ENCODE peak calls at places on chromosomes 4 and X, in four cellular contexts. B is H9, M is mesendoderm, S is H1. Q is an unnamed sample.

GRCh38 chr4:41268024-41268423 is 11.3 kb downstream of the UCHL1 start:
- DNase-seq in S (no peak), M (no peak), B (no peak), Q (no peak)

GRCh38 chr4:127856485-127857447 is 23.9 kb upstream of the PLK4 start:
- DNase-seq in S (no peak), B (no peak), M (peak), Q (peak)

GRCh38 chrX:37906357-37906756 is 59.0 kb upstream of the DYNLT3 start:
- DNase-seq in B (no peak), M (peak), S (no peak), Q (no peak)

GRCh38 chr4:100289980-100290379 is 99.7 kb upstream of the DDIT4L start:
- DNase-seq in M (no peak), S (no peak), B (no peak), Q (no peak)

GRCh38 chrX:1239681-1240142 is 27.3 kb upstream of the CRLF2 start:
- DNase-seq in S (no peak), M (no peak), B (no peak), Q (no peak)

GRCh38 chrX:44643723-44644122 is 101.1 kb upstream of the FUNDC1 start:
- DNase-seq in M (no peak), B (no peak), S (no peak), Q (no peak)

GRCh38 chr4:43274376-43274775 is 381.9 kb downstream of the GRXCR1 start:
- DNase-seq in B (no peak), M (no peak), S (no peak), Q (no peak)

GRCh38 chr4:111689214-111689613 is 456.0 kb upstream of the FAM241A start:
- DNase-seq in S (no peak), M (no peak), B (no peak), Q (peak)

GRCh38 chr4:153409412-153409811 is 56.7 kb upstream of the TMEM131L start:
- DNase-seq in M (no peak), B (no peak), S (no peak), Q (peak)

GRCh38 chr4:161498155-161498554 is 665.6 kb downstream of the FSTL5 start:
- DNase-seq in M (no peak), S (no peak), B (no peak), Q (no peak)

GRCh38 chr4:78131403-78131802 is 74.3 kb downstream of the FRAS1 start:
- DNase-seq in M (no peak), S (no peak), B (no peak), Q (no peak)

GRCh38 chrX:23752740-23753435 is 9.8 kb upstream of the ACOT9 start:
- DNase-seq in B (no peak), S (no peak), M (no peak), Q (peak)

GRCh38 chr4:118716304-118716703 is 31.1 kb downstream of the METTL14 start:
- DNase-seq in M (no peak), B (no peak), S (no peak), Q (no peak)

GRCh38 chr4:76905521-76905920 is 7.6 kb upstream of the SOWAHB start:
- DNase-seq in M (no peak), B (no peak), S (no peak), Q (peak)

GRCh38 chr4:143185253-143186107 is 763 bp downstream of the USP38 start:
- DNase-seq in S (no peak), M (peak), B (peak), Q (peak)

GRCh38 chrX:29992083-29992482 is 223.3 kb upstream of the MAGEB2 start:
- DNase-seq in B (no peak), M (no peak), S (no peak), Q (no peak)

GRCh38 chr4:80781436-80781835 is 249.1 kb upstream of the BMP3 start:
- DNase-seq in M (no peak), S (no peak), B (no peak), Q (no peak)

GRCh38 chr4:11105715-11106114 is 323.0 kb downstream of the HS3ST1 start:
- DNase-seq in B (no peak), S (no peak), M (no peak), Q (no peak)

GRCh38 chr4:79049840-79050520 is 110.7 kb upstream of the PAQR3 start:
- DNase-seq in S (no peak), B (no peak), M (no peak), Q (no peak)

GRCh38 chrX:78759081-78759480 is 11.6 kb downstream of the LPAR4 start:
- DNase-seq in B (no peak), S (no peak), M (no peak), Q (no peak)

GRCh38 chr4:82371398-82371972 is 2.3 kb downstream of the HNRNPD start:
- DNase-seq in B (no peak), M (no peak), S (no peak), Q (peak)

GRCh38 chr4:67371563-67371962 is 173.7 kb downstream of the CENPC start:
- DNase-seq in B (no peak), S (no peak), M (no peak), Q (no peak)

GRCh38 chrX:148811236-148811635 is 310.8 kb downstream of the AFF2 start:
- DNase-seq in S (no peak), B (no peak), M (no peak), Q (peak)

GRCh38 chrX:148813422-148813821 is 313.0 kb downstream of the AFF2 start:
- DNase-seq in B (no peak), M (no peak), S (no peak), Q (no peak)

GRCh38 chrX:148806145-148806868 is 305.9 kb downstream of the AFF2 start:
- DNase-seq in S (no peak), B (no peak), M (no peak), Q (no peak)

GRCh38 chrX:148804579-148804978 is 304.2 kb downstream of the AFF2 start:
- DNase-seq in M (no peak), B (no peak), S (no peak), Q (no peak)

DNA sequence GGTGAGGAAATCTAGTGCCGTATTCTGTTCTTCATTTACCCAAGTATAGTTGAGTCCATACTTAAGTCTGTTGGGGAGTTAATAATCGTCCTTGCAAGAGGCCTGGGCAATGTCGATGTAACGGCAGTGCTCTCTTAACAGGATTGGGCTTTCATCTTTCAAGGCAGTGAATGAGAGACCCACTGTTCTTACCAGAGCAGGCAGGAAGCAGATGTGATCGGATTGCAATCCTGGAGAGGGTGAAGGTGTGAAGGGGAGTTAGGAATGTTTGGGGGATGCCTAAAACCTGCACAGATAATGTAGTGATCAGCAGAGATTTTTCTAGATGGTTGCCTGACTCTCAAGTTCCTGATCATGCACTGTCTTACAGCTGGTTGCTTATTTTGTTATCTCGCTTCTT is 308.4 kb downstream of the AFF2 start:
- DNase-seq in B (no peak), S (no peak), M (peak), Q (no peak)
- H3K56ac ChIP-seq in B (no peak), S (no peak), M (no peak), Q (no peak)

GRCh38 chr4:110354460-110354859 is 121.5 kb upstream of the ENPEP start:
- DNase-seq in B (no peak), M (no peak), S (no peak), Q (no peak)
- H3K56ac ChIP-seq in B (no peak), M (no peak), S (no peak), Q (no peak)

DNA sequence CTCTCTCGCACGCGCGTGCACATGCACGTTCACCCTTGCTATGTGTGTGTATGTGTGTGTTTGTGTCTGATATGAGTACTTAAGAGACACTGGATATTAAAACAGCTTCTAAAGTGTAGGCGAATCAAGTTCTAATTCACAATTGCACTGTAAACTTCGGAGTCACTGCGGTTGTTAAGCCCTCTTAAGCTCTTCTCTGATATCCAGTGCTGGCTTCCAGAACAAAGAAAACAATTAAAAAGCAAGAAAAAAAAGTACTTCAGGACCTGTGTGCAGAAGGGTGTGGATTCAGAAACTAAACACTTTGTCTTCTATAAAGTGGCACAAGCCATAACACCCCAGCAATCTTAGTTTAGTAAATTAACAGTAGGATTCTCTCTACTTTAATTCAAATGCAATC is 300.2 kb downstream of the PCDH7 start:
- DNase-seq in S (no peak), M (no peak), B (no peak), Q (no peak)
- H3K56ac ChIP-seq in S (no peak), M (no peak), B (no peak), Q (no peak)

GRCh38 chr4:164888096-164888495 is 11.1 kb downstream of the APELA start:
- DNase-seq in M (no peak), B (no peak), S (no peak), Q (no peak)

GRCh38 chr4:164894725-164895124 is 17.7 kb downstream of the APELA start:
- DNase-seq in S (no peak), M (no peak), B (no peak), Q (no peak)

GRCh38 chr4:164892018-164892417 is 15.0 kb downstream of the APELA start:
- DNase-seq in S (no peak), B (no peak), M (no peak), Q (no peak)

DNA sequence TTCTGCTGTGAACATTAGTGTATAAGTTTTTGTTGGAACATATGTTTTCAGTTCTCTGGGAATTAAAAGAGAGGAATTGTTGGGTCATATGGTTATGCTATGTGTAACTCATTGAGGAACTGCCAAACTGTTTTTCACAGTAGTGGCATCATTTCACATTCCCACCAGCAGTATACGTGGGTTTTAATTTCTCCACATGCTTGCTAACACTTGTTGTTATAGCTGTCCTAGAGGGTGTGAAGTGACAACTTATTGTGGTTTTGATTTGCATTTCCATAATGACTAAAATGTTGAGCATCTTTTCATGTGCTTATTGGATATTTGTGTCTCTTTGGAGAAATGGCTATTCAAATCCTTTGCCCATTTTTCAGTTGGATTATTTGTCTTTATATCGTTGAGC is 13.7 kb downstream of the APELA start:
- DNase-seq in B (no peak), S (no peak), M (no peak), Q (no peak)
- H3K56ac ChIP-seq in B (no peak), S (no peak), M (no peak), Q (no peak)

GRCh38 chrX:24983931-24984330 is 31.8 kb downstream of the ARX start:
- DNase-seq in S (no peak), M (no peak), B (no peak), Q (no peak)

GRCh38 chrX:24982306-24982965 is 33.3 kb downstream of the ARX start:
- DNase-seq in B (no peak), M (no peak), S (no peak), Q (peak)

GRCh38 chrX:24981030-24981429 is 34.7 kb downstream of the ARX start:
- DNase-seq in B (no peak), M (no peak), S (no peak), Q (no peak)

GRCh38 chrX:24979081-24979480 is 36.7 kb downstream of the ARX start:
- DNase-seq in M (no peak), B (no peak), S (no peak), Q (peak)
- H3K56ac ChIP-seq in M (no peak), B (no peak), S (no peak), Q (no peak)

GRCh38 chrX:7640392-7640791 is 202.6 kb upstream of the VCX start:
- DNase-seq in B (no peak), M (no peak), S (no peak), Q (no peak)

GRCh38 chrX:7641141-7641540 is 201.8 kb upstream of the VCX start:
- DNase-seq in M (no peak), S (no peak), B (no peak), Q (no peak)

GRCh38 chrX:7638053-7638452 is 204.9 kb upstream of the VCX start:
- DNase-seq in B (no peak), M (peak), S (no peak), Q (no peak)
- H3K56ac ChIP-seq in B (no peak), M (no peak), S (no peak), Q (no peak)

DNA sequence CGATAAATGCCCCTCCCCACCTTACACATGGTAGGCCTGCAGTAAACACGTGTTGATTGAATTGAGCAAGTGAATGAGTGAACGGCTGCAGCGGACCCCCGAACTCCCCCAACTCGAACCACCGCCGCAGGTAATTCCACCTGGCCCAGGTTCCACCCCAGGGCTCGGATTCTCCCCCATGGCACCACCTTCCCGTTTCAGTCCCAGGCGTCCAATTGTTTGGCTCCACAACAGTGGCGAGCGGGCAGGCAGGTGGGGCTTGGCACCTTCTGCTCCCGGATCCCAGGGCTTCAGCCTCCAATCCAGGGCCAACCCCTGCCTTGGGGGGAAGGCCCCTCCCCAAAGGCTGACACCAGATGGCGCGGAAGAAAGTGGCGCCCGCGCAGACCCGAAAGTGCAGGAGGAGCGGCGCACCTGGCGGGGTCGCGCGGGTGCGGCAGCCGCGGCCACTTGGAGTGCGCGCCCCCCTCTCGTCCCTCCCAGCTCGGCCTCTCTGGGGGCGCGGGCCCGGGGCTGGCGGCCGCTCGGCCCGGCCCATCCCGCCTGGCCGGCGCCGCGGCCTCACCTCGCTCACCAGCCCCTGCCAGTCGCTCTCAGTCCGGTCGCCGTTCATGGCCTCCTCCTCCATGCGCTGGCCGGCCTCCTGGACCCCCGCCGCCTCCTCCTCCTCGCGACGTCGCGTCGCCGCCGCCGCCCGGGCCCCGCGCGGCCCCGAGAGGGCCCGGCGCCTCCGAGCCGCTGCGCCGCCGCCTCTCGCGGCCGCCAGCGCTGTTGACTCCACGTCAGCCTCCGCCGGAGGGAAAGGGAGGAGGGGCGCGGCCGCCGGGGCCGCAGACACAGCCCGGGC is at the start of gene CCDC149:
- DNase-seq in B (peak), S (peak), M (peak), Q (peak)
- H3K56ac ChIP-seq in B (no peak), S (no peak), M (peak), Q (no peak)

DNA sequence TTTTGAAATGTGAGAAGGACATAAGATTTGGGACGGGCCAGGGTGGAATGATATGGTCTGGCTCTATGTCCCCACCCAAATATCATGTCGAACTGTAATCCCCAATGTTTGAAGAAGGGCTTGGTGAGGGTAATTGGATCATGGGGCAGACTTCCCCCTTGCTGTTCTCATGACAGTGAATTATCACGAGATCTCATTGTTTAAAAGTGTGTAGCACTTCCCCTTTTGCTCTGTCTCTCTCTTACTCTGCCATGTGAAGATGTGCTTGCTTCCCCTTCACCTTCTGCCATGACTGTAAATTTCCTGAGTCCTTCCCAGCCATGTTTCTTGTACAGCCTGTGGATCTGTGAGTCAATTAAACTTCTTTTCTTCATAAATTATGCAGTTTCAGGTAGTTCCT is 17.5 kb downstream of the MTMR8 start:
- DNase-seq in B (no peak), M (no peak), S (no peak), Q (no peak)
- H3K56ac ChIP-seq in B (no peak), M (no peak), S (no peak), Q (no peak)

GRCh38 chr4:181810658-181811057 is 432.5 kb upstream of the TENM3 start:
- DNase-seq in S (no peak), M (no peak), B (no peak), Q (no peak)
- H3K56ac ChIP-seq in S (no peak), M (no peak), B (no peak), Q (no peak)

GRCh38 chr4:180563977-180564376 is 1679.2 kb upstream of the TENM3 start:
- DNase-seq in M (no peak), S (no peak), B (no peak), Q (no peak)
- H3K56ac ChIP-seq in M (no peak), S (no peak), B (no peak), Q (no peak)